ENCODE peak calls at places on chromosome 9, in four cellular contexts. E is activated CD4-positive, CD25-positive, alpha-beta regulatory T cell; H is ACHN; K is NCI-H1930. A is an unnamed sample.

GRCh38 chr9:27154923-27155322 is 45.9 kb downstream of the TEK start:
- DNase-seq in E (no peak), H (no peak), K (no peak), A (no peak)

GRCh38 chr9:94865599-94866456 is 139.3 kb downstream of the AOPEP start:
- DNase-seq in E (no peak), H (no peak), K (no peak), A (no peak)

GRCh38 chr9:87336914-87337333 is 160.7 kb upstream of the DAPK1 start:
- DNase-seq in E (no peak), H (peak), K (peak), A (no peak)

GRCh38 chr9:38067892-38068615 is 973 bp downstream of the SHB start:
- DNase-seq in E (no peak), H (no peak), K (no peak), A (no peak)

GRCh38 chr9:93252781-93253530 is 69.0 kb downstream of the WNK2 start:
- DNase-seq in E (no peak), H (no peak), K (no peak), A (no peak)

GRCh38 chr9:35733109-35733541 is 659 bp downstream of the CREB3 start:
- DNase-seq in E (no peak), H (peak), K (peak), A (no peak)

GRCh38 chr9:137682431-137682991 is 63.7 kb downstream of the EHMT1 start:
- DNase-seq in E (no peak), H (no peak), K (no peak), A (no peak)

GRCh38 chr9:11931109-11931508 is 762.1 kb upstream of the TYRP1 start:
- DNase-seq in E (no peak), H (no peak), K (no peak), A (no peak)

GRCh38 chr9:95336281-95336680 is 18.8 kb upstream of the FANCC start:
- DNase-seq in E (no peak), H (peak), K (no peak), A (no peak)

GRCh38 chr9:76580188-76580587 is 121.2 kb downstream of the GCNT1 start:
- DNase-seq in E (no peak), H (no peak), K (no peak), A (no peak)

GRCh38 chr9:108665856-108666784 is 189.7 kb downstream of the ACTL7B start:
- DNase-seq in E (no peak), H (no peak), K (no peak), A (no peak)

GRCh38 chr9:125462766-125463384 is 201.2 kb downstream of the GAPVD1 start:
- DNase-seq in E (no peak), H (no peak), K (no peak), A (no peak)

GRCh38 chr9:121075251-121076036 is 689 bp downstream of the CNTRL start:
- DNase-seq in E (no peak), H (peak), K (peak), A (no peak)

GRCh38 chr9:5549671-5550650 is 39.6 kb downstream of the PDCD1LG2 start:
- DNase-seq in E (no peak), H (no peak), K (no peak), A (no peak)

GRCh38 chr9:971901-972511 is 4.4 kb upstream of the DMRT3 start:
- DNase-seq in E (no peak), H (no peak), K (no peak), A (no peak)

GRCh38 chr9:126587187-126588185 is 26.2 kb upstream of the LMX1B start:
- DNase-seq in E (no peak), H (no peak), K (no peak), A (no peak)

GRCh38 chr9:84711936-84712335 is 42.4 kb downstream of the NTRK2 start:
- DNase-seq in E (no peak), H (no peak), K (peak), A (no peak)

GRCh38 chr9:76699966-76700365 is 64.3 kb upstream of the PCA3 start:
- DNase-seq in E (no peak), H (no peak), K (no peak), A (no peak)

GRCh38 chr9:137167752-137168574 is 1.9 kb downstream of the LRRC26 start:
- DNase-seq in E (no peak), H (no peak), K (peak), A (no peak)

GRCh38 chr9:134418986-134419683 is 92.9 kb downstream of the RXRA start:
- DNase-seq in E (no peak), H (no peak), K (no peak), A (no peak)

GRCh38 chr9:111003182-111003581 is 35.1 kb downstream of the LPAR1 start:
- DNase-seq in E (no peak), H (no peak), K (no peak), A (no peak)

GRCh38 chr9:73577867-73578266 is 426.2 kb downstream of the ANXA1 start:
- DNase-seq in E (no peak), H (no peak), K (no peak), A (no peak)

GRCh38 chr9:96612105-96612965 is 7.3 kb downstream of the CDC14B start:
- DNase-seq in E (no peak), H (peak), K (no peak), A (no peak)

GRCh38 chr9:124602204-124602603 is 95.0 kb upstream of the NR5A1 start:
- DNase-seq in E (no peak), H (no peak), K (no peak), A (no peak)

GRCh38 chr9:126532489-126532888 is 81.2 kb upstream of the LMX1B start:
- DNase-seq in E (no peak), H (no peak), K (no peak), A (no peak)

GRCh38 chr9:70085241-70085640 is 41.6 kb downstream of the MAMDC2 start:
- DNase-seq in E (no peak), H (peak), K (no peak), A (no peak)

GRCh38 chr9:129353697-129354336 is 175.8 kb upstream of the IER5L start:
- DNase-seq in E (no peak), H (no peak), K (no peak), A (no peak)

GRCh38 chr9:97545507-97545906 is 44.0 kb downstream of the TMOD1 start:
- DNase-seq in E (no peak), H (no peak), K (no peak), A (no peak)

GRCh38 chr9:77514886-77515711 is 133.0 kb downstream of the GNA14 start:
- DNase-seq in E (no peak), H (no peak), K (no peak), A (no peak)

GRCh38 chr9:126705767-126706697 is 92.3 kb downstream of the LMX1B start:
- DNase-seq in E (peak), H (peak), K (no peak), A (peak)

GRCh38 chr9:129235931-129236331 is 57.9 kb upstream of the IER5L start:
- DNase-seq in E (peak), H (no peak), K (no peak), A (peak)

GRCh38 chr9:107999890-108000289 is 510.3 kb upstream of the KLF4 start:
- DNase-seq in E (no peak), H (no peak), K (no peak), A (no peak)

GRCh38 chr9:68694125-68694524 is 10.9 kb upstream of the PIP5K1B start:
- DNase-seq in E (no peak), H (no peak), K (no peak), A (no peak)

GRCh38 chr9:76349865-76350264 is 44.4 kb downstream of the RFK start:
- DNase-seq in E (no peak), H (no peak), K (no peak), A (no peak)